ENCODE peak calls at places on chromosome 15, in five cellular contexts. One of them, this sample, is unnamed.

GRCh38 chr15:39860200-39860599 is 59.9 kb downstream of the GPR176 start:
- DNase-seq in IMR-90: peak; percentile 31
- DNase-seq in stomach: no peak
- DNase-seq in HepG2: no peak
- DNase-seq in body of pancreas: no peak
- DNase-seq in this sample: no peak

GRCh38 chr15:91047545-91048199 is 25.3 kb upstream of the VPS33B start:
- DNase-seq in IMR-90: no peak
- DNase-seq in stomach: no peak
- DNase-seq in HepG2: no peak
- DNase-seq in body of pancreas: no peak
- DNase-seq in this sample: no peak

GRCh38 chr15:45387379-45388007 is 9.1 kb upstream of the GATM start:
- DNase-seq in IMR-90: no peak
- DNase-seq in stomach: no peak
- DNase-seq in HepG2: peak; percentile 88
- DNase-seq in body of pancreas: no peak
- DNase-seq in this sample: no peak

GRCh38 chr15:78481917-78482316 is 25.5 kb upstream of the HYKK start:
- DNase-seq in IMR-90: no peak
- DNase-seq in stomach: no peak
- DNase-seq in HepG2: no peak
- DNase-seq in body of pancreas: no peak
- DNase-seq in this sample: no peak

GRCh38 chr15:78255421-78256043 is 8.8 kb upstream of the DNAJA4 start:
- DNase-seq in IMR-90: no peak
- DNase-seq in stomach: no peak
- DNase-seq in HepG2: no peak
- DNase-seq in body of pancreas: no peak
- DNase-seq in this sample: no peak

GRCh38 chr15:81118361-81118760 is 15.7 kb upstream of the CFAP161 start:
- DNase-seq in IMR-90: no peak
- DNase-seq in stomach: no peak
- DNase-seq in HepG2: no peak
- DNase-seq in body of pancreas: peak; percentile 46
- DNase-seq in this sample: no peak

GRCh38 chr15:26082833-26083174 is 219.7 kb upstream of the ATP10A start:
- DNase-seq in IMR-90: no peak
- DNase-seq in stomach: no peak
- DNase-seq in HepG2: no peak
- DNase-seq in body of pancreas: peak; percentile 22
- DNase-seq in this sample: no peak

GRCh38 chr15:47917881-47918280 is 200.6 kb downstream of the SEMA6D start:
- DNase-seq in IMR-90: no peak
- DNase-seq in stomach: no peak
- DNase-seq in HepG2: no peak
- DNase-seq in body of pancreas: no peak
- DNase-seq in this sample: no peak

GRCh38 chr15:56871180-56871579 is 47.3 kb upstream of the TCF12 start:
- DNase-seq in IMR-90: peak; percentile 86
- DNase-seq in stomach: no peak
- DNase-seq in HepG2: peak; percentile 52
- DNase-seq in body of pancreas: no peak
- DNase-seq in this sample: no peak

GRCh38 chr15:67914537-67915373 is 74.9 kb upstream of the RNU6-1 start:
- DNase-seq in IMR-90: peak; percentile 28
- DNase-seq in stomach: peak; percentile 74
- DNase-seq in HepG2: peak; percentile 65
- DNase-seq in body of pancreas: peak; percentile 69
- DNase-seq in this sample: peak; percentile 92

GRCh38 chr15:68196445-68197169 is 8.5 kb downstream of the CALML4 start:
- DNase-seq in IMR-90: no peak
- DNase-seq in stomach: no peak
- DNase-seq in HepG2: no peak
- DNase-seq in body of pancreas: no peak
- DNase-seq in this sample: peak; percentile 89

GRCh38 chr15:99986297-99987118 is 253.3 kb upstream of the LYSMD4 start:
- DNase-seq in IMR-90: no peak
- DNase-seq in stomach: no peak
- DNase-seq in HepG2: no peak
- DNase-seq in body of pancreas: no peak
- DNase-seq in this sample: no peak

DNA sequence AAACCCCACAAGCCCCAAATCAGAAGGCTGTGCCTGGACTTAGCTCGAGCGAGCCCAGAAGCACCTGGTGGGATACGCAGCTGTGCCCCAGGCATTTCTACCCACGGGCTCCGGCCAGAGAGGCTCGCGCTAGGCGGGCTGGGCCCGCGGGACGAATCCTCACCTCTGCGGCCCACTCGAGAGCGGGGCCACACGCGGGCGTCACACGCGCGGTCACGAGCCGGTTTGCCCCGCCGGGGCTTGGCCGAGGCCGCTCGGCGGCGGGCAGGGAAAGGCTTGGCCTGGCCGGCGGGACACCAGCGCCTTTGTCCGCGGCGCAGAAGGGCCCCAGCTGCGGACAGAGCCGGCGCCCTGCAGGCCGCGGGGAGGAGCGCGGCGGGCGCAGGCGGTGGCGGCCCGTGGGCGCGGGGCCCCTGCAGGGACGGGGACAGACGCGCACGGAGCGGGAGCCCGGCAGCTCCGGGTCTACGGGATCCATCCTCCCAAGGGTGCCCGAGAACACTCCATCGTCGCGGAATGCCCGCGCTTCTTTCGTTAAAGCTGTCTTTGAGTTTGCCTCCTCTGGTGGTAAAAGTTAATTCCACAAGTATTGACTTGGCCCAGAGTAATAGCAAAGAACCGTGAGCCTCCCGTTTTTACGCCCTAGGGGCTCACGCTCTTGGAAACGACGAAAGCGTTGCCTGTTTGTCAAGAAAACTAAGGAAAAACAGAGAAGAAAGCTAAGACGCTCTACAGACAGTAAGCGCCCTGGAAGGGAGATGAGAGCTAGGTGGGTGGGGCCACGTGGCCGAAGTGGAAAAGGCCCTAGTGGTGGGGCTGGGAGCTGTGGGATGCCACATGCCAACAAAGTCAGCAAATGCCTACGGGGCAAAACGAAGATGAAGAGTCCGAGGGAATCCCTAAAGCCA is 26.4 kb downstream of the TYRO3 start:
- DNase-seq in IMR-90: peak; percentile 44
- DNase-seq in stomach: peak; percentile 48
- DNase-seq in HepG2: no peak
- DNase-seq in body of pancreas: peak; percentile 82
- DNase-seq in this sample: no peak
- H3K4me3 ChIP-seq in IMR-90: peak overlapping the region; percentile 23
- H3K4me3 ChIP-seq in stomach: peak overlapping the region; percentile 56
- H3K4me3 ChIP-seq in HepG2: peak overlapping the region; percentile 57
- H3K4me3 ChIP-seq in body of pancreas: peak overlapping the region; percentile 5
- H3K4me3 ChIP-seq in this sample: peak overlapping the region; percentile 68

DNA sequence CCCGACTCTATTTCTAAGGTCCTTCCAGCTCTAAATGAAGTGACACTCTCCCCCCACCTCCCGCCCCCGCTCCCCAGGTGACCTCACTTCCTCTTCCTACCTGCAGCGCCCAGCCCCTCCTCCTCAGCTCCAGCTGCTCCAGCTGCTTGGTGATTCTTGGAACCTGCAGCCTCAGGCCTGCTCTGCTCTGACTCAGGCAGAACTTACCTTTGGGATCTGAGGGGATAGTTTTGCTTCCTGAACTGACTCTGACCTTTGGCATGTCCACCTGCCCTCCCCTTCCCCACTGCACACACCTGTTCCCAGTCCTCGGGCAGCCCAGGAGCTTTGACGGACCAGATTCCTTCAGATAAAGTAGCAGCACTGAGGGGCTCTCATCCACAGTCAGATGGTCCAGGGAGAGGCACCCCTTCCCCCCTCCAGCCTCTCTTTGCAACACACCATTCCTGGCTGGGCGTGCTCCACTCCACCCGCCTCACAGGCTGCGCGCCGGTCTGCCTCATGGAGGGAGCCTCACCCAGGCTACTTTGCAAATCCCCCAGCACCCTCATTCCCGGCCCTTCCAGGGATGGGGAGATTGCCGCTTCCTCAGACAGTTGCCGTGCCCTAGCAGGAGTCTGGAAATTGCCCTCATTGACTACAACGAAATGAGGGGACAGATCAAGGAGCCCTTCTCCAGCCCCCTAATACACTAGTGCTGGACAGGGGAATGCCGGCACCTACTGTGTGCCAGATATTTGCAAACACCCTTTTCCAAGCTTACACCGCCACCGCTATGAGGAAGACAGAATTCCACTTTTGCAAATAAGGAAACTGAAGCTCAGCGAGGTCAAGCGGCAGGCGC is 695 bp upstream of the C15orf39 start:
- DNase-seq in IMR-90: no peak
- DNase-seq in stomach: peak; percentile 73
- DNase-seq in HepG2: peak; percentile 57
- DNase-seq in body of pancreas: peak; percentile 92
- DNase-seq in this sample: no peak
- TF ChIP-seq POLR2A in IMR-90: no peak
- TF ChIP-seq POLR2A in stomach: no peak
- TF ChIP-seq POLR2A in HepG2: no peak
- TF ChIP-seq POLR2A in body of pancreas: peak; percentile 13
- TF ChIP-seq POLR2A in this sample: no peak

GRCh38 chr15:69565066-69565465 is 112.4 kb downstream of the RPLP1 start:
- DNase-seq in IMR-90: no peak
- DNase-seq in stomach: no peak
- DNase-seq in HepG2: no peak
- DNase-seq in body of pancreas: no peak
- DNase-seq in this sample: no peak
- H3K4me1 ChIP-seq in IMR-90: peaks cover 10% of the 10 kb centered on the region
- H3K4me1 ChIP-seq in stomach: peaks cover 18% of the 10 kb centered on the region
- H3K4me1 ChIP-seq in HepG2: peaks cover 32% of the 10 kb centered on the region
- H3K4me1 ChIP-seq in body of pancreas: peaks cover 27% of the 10 kb centered on the region
- H3K4me1 ChIP-seq in this sample: no peaks in the 10 kb centered on the region

DNA sequence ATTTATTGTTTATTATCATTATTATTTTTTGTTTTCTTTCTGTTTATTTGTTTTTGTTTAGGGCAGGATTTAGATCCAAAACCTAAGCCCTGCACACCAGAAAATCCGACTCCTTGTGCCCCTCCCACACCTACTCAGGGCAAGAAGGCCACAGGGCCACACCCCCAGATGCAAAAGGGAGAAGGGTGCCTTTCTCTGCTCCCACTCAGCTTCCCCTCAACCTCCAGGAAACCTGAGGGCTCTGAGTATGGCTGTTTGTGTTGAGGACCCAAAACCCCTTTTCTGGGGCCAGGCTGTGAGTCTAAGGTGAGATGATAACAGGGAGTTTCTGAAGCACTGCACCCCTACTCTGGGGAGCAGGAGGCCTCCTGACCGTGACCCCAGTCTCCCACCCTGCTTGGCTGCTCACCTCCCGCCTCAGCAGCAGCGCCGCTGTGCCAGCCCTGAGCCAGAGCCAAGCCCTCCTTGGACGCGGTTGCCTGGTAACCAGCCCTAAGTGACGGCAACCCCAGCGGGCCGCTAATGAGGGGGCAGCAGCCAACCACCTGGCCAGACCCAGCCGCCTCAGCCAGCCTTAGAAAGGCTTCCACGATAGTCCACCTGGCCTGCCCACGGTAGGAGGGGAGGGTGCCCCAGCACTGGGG is 6.4 kb upstream of the C15orf39 start:
- DNase-seq in IMR-90: no peak
- DNase-seq in stomach: no peak
- DNase-seq in HepG2: no peak
- DNase-seq in body of pancreas: peak; percentile 68
- DNase-seq in this sample: no peak
- H3K4me3 ChIP-seq in IMR-90: no peak overlapping the region
- H3K4me3 ChIP-seq in stomach: no peak overlapping the region
- H3K4me3 ChIP-seq in HepG2: no peak overlapping the region
- H3K4me3 ChIP-seq in body of pancreas: no peak overlapping the region
- H3K4me3 ChIP-seq in this sample: no peak overlapping the region

GRCh38 chr15:63600646-63601025 is 3.4 kb downstream of the FBXL22 start:
- DNase-seq in IMR-90: peak; percentile 93
- DNase-seq in stomach: peak; percentile 94
- DNase-seq in HepG2: peak; percentile 78
- DNase-seq in body of pancreas: peak; percentile 95
- DNase-seq in this sample: peak; percentile 93
- TF ChIP-seq POLR2A in IMR-90: peak; percentile 41
- TF ChIP-seq POLR2A in stomach: no peak
- TF ChIP-seq POLR2A in HepG2: peak; percentile 87
- TF ChIP-seq POLR2A in body of pancreas: peak; percentile 93
- TF ChIP-seq POLR2A in this sample: peak; percentile 55

This sample was measured in esophagus muscularis mucosa.